ENCODE peak calls at places on chromosomes 7 and 10, in five cellular contexts. R is tibial artery; L is IMR-90; D is GM12865; I is CD8-positive, alpha-beta memory T cell. Y is an unnamed sample.

GRCh38 chr7:42134276-42134871 is 102.6 kb downstream of the GLI3 start:
- DNase-seq in R (no peak), L (no peak), D (no peak), I (no peak), Y (no peak)

GRCh38 chr7:77321300-77321699 is 94.8 kb downstream of the GSAP start:
- DNase-seq in R (no peak), L (no peak), D (no peak), I (no peak), Y (no peak)

GRCh38 chr10:46267132-46267985 is 19.4 kb upstream of the ANTXRL start:
- DNase-seq in R (no peak), L (no peak), D (no peak), I (no peak), Y (no peak)

GRCh38 chr10:46516660-46517416 is 39.6 kb downstream of the GPRIN2 start:
- DNase-seq in R (no peak), L (peak), D (no peak), I (no peak), Y (peak)

GRCh38 chr7:1925973-1926907 is 256.2 kb downstream of the ELFN1 start:
- DNase-seq in R (no peak), L (no peak), D (no peak), I (no peak), Y (no peak)

GRCh38 chr7:81370857-81371256 is 399.0 kb downstream of the HGF start:
- DNase-seq in R (no peak), L (peak), D (no peak), I (no peak), Y (no peak)

GRCh38 chr10:102007802-102008201 is 48.2 kb downstream of the ARMH3 start:
- DNase-seq in R (no peak), L (no peak), D (no peak), I (no peak), Y (no peak)

GRCh38 chr10:70192325-70192966 is 22.1 kb upstream of the SAR1A start:
- DNase-seq in R (no peak), L (peak), D (no peak), I (no peak), Y (no peak)

GRCh38 chr10:27252267-27253000 is 11.8 kb upstream of the ACBD5 start:
- DNase-seq in R (no peak), L (peak), D (peak), I (peak), Y (peak)

GRCh38 chr7:94378396-94378795 is 16.3 kb upstream of the COL1A2 start:
- DNase-seq in R (no peak), L (no peak), D (no peak), I (no peak), Y (no peak)

GRCh38 chr7:91945476-91945875 is 4.8 kb downstream of the AKAP9 start:
- DNase-seq in R (no peak), L (peak), D (no peak), I (no peak), Y (peak)

GRCh38 chr10:114504769-114505579 is 100.7 kb upstream of the AFAP1L2 start:
- DNase-seq in R (no peak), L (peak), D (no peak), I (no peak), Y (peak)

GRCh38 chr7:116762951-116763350 is 91.0 kb downstream of the MET start:
- DNase-seq in R (no peak), L (no peak), D (no peak), I (no peak), Y (no peak)

GRCh38 chr7:130958846-130959245 is 224.8 kb upstream of the KLF14 start:
- DNase-seq in R (no peak), L (no peak), D (no peak), I (no peak), Y (no peak)

GRCh38 chr7:78768859-78769258 is 684.6 kb downstream of the MAGI2 start:
- DNase-seq in R (no peak), L (no peak), D (no peak), I (no peak), Y (no peak)

DNA sequence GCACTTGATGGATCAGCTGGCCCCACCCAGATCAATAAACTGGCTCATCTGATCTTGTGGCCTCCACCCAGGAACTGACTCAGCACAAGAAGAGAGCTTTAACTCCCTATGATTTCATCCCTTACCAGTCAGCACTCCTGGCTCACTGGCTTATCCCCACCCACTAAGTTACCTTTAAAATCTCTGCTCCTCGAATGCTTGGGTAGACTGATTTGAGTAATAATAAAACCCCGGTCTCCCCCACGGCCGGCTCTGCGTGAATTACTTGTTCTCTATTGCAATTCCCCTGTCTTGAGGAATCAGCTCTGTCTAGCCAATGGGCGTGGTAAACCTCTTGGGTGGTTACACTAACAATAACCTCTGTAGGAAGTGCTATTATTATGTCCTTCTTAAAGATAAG is 83.7 kb downstream of the MBL2 start:
- DNase-seq in R (no peak), L (no peak), D (no peak), I (no peak), Y (no peak)
- H3K4me3 ChIP-seq in R (no peak), L (no peak), D (no peak), I (no peak), Y (no peak)

DNA sequence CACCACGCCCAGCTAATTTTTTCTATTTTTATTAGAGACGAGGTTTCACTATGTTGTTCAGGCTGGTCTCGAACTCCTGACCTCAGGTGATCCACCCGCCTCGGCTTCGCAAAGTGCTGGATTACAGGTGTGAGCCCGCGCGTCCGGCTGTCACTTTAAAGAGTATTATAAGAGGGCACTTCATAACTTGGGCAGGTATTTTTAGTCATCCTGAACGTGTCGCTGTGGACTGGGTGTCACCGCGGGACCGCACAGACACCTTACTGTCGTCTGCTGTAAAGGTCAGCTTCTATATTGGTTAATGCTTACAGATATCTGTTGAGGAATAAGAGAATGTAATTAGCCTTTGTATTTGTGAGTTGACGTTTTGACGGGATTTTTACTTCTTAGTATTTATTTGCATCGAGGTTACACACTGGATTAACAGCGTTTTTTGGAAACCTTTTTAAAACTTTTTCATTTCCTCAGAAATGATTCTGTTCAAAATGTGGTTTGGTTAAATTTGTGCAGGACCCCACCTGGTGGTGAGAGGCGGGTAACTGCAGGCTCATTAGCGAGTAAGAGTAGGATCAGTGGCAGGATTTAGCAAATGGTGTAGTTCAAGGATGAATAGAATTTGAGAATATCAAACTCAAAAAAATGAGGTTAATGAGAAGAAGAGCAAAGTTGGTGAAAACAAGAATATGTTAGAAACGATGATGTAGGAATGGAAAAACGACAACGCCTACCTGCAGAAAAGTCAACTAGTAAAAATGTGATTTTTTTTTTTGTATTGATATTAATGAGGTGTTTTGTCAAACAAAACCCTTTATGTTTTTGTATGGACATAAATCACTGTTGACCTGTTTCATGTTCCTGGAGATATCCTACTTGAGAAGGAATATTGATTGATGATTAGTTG is 3.2 kb downstream of the DNAJB6 start:
- DNase-seq in R (peak), L (peak), D (peak), I (peak), Y (peak)
- H3K4me3 ChIP-seq in R (no peak), L (no peak), D (peak), I (peak), Y (no peak)

GRCh38 chr10:71531485-71532446 is 135.0 kb downstream of the CDH23 start:
- DNase-seq in R (no peak), L (no peak), D (peak), I (no peak), Y (no peak)
- H3K4me3 ChIP-seq in R (no peak), L (no peak), D (no peak), I (no peak), Y (no peak)

GRCh38 chr10:29689001-29689400 is 54.2 kb upstream of the SVIL start:
- DNase-seq in R (no peak), L (peak), D (no peak), I (no peak), Y (peak)

GRCh38 chr10:29691564-29692064 is 56.8 kb upstream of the SVIL start:
- DNase-seq in R (no peak), L (peak), D (no peak), I (no peak), Y (peak)

GRCh38 chr10:29685506-29685905 is 50.7 kb upstream of the SVIL start:
- DNase-seq in R (no peak), L (no peak), D (no peak), I (no peak), Y (no peak)

GRCh38 chr10:29688230-29688634 is 53.5 kb upstream of the SVIL start:
- DNase-seq in R (no peak), L (no peak), D (no peak), I (no peak), Y (peak)

DNA sequence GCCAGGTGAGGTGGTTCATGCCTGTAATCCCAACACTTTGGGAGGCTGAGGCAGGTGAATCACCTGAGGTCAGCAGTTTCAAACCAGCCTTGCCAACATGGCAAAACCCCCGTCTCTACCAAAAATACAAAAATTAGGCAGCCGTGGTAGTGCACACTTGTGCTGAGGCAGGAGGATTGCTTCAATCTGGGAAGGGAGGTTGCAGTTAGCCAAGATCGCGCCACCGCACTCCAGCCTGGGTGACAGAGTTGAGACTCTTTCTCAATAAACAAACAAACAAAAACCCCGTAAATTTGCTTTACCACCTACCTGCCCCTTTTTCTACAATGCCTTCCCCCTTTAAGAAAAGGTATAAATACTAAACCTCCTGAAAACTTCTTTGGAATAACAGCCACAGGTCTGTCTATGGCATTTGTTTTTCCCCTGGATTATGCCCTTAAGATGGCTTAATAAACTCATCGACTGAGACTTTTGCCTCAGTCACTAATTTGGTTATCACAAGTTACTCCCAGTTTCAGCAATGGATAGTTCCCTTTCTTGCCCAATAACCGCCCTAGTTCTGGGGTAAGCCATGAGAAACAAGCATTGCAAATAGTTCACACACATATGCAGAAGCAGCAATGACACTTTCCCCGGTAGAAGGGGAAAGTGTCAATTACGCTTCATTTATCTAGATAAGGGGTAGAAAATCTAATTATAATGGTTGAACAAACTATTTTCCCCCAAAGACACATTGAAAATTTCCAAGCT is 52.8 kb upstream of the SVIL start:
- DNase-seq in R (no peak), L (peak), D (no peak), I (no peak), Y (peak)
- H3K4me3 ChIP-seq in R (no peak), L (no peak), D (no peak), I (no peak), Y (no peak)

Y was measured in astrocyte of the spinal cord.